ENCODE peak calls at places on chromosomes 3 and 15, in ten cellular contexts. Q is GM12892, C is C1 segment of cervical spinal cord, G is BJ, R is HEK293T, U is occipital lobe, F is neural progenitor cell, S is amniotic stem cell, O is PC-9, J is iris pigment epithelial cell. L is an unnamed sample.

GRCh38 chr15:71455107-71455506 is 339.8 kb downstream of the THSD4 start:
- DNase-seq in Q (no peak), C (no peak), G (no peak), R (peak), U (no peak), F (no peak), S (no peak), O (peak), J (peak), L (peak)

GRCh38 chr3:48426401-48426909 is 3.4 kb downstream of the PLXNB1 start:
- DNase-seq in Q (no peak), C (peak), G (no peak), R (no peak), U (peak), F (no peak), S (no peak), O (no peak), J (no peak), L (no peak)

GRCh38 chr3:50620846-50621245 is 3.9 kb downstream of the MAPKAPK3 start:
- DNase-seq in Q (no peak), C (no peak), G (no peak), R (no peak), U (no peak), F (no peak), S (no peak), O (peak), J (no peak), L (no peak)

GRCh38 chr3:141603473-141604035 is 116.7 kb downstream of the RASA2 start:
- DNase-seq in Q (no peak), C (no peak), G (no peak), R (no peak), U (no peak), F (no peak), S (no peak), O (no peak), J (no peak), L (no peak)

GRCh38 chr15:63019539-63020109 is 22.9 kb upstream of the TPM1 start:
- DNase-seq in Q (no peak), C (no peak), G (no peak), R (peak), U (no peak), F (peak), S (no peak), O (peak), J (peak), L (peak)

GRCh38 chr15:60079210-60079609 is 75.1 kb downstream of the FOXB1 start:
- DNase-seq in Q (no peak), C (no peak), G (no peak), R (peak), U (no peak), F (peak), S (no peak), O (no peak), J (peak), L (no peak)

GRCh38 chr15:97036301-97036700 is 705.8 kb downstream of the NR2F2 start:
- DNase-seq in Q (no peak), C (no peak), G (no peak), R (no peak), U (no peak), F (no peak), S (no peak), O (no peak), J (peak), L (no peak)

GRCh38 chr3:8561365-8561764 is 59.7 kb downstream of the LMCD1 start:
- DNase-seq in Q (no peak), C (no peak), G (no peak), R (no peak), U (no peak), F (no peak), S (no peak), O (no peak), J (peak), L (no peak)

GRCh38 chr3:47664519-47664918 is 85.9 kb upstream of the CSPG5 start:
- DNase-seq in Q (peak), C (no peak), G (no peak), R (peak), U (no peak), F (peak), S (no peak), O (no peak), J (peak), L (no peak)

GRCh38 chr3:73401058-73401457 is 223.7 kb downstream of the PDZRN3 start:
- DNase-seq in Q (no peak), C (no peak), G (peak), R (no peak), U (no peak), F (no peak), S (no peak), O (no peak), J (no peak), L (no peak)

GRCh38 chr15:39084683-39085530 is 496.0 kb upstream of the THBS1 start:
- DNase-seq in Q (no peak), C (no peak), G (peak), R (no peak), U (peak), F (no peak), S (no peak), O (no peak), J (peak), L (peak)

GRCh38 chr3:71510485-71510884 is 73.0 kb downstream of the FOXP1 start:
- DNase-seq in Q (no peak), C (no peak), G (no peak), R (peak), U (no peak), F (no peak), S (no peak), O (no peak), J (peak), L (peak)

GRCh38 chr3:55636300-55637195 is 149.4 kb upstream of the WNT5A start:
- DNase-seq in Q (no peak), C (no peak), G (no peak), R (no peak), U (no peak), F (no peak), S (no peak), O (peak), J (no peak), L (no peak)

GRCh38 chr3:186790261-186790981 is 7.0 kb downstream of the EIF4A2 start:
- DNase-seq in Q (no peak), C (no peak), G (no peak), R (no peak), U (no peak), F (no peak), S (no peak), O (peak), J (peak), L (peak)

GRCh38 chr15:31214864-31215489 is 111.7 kb upstream of the KLF13 start:
- DNase-seq in Q (no peak), C (peak), G (no peak), R (no peak), U (peak), F (no peak), S (no peak), O (no peak), J (peak), L (peak)

GRCh38 chr3:50251220-50251619 is 15.2 kb downstream of the GNAI2 start:
- DNase-seq in Q (no peak), C (no peak), G (no peak), R (no peak), U (no peak), F (no peak), S (peak), O (peak), J (peak), L (no peak)

GRCh38 chr15:69540622-69541021 is 88.0 kb downstream of the RPLP1 start:
- DNase-seq in Q (no peak), C (peak), G (no peak), R (no peak), U (no peak), F (no peak), S (no peak), O (no peak), J (no peak), L (no peak)

GRCh38 chr15:52559583-52559982 is 9.2 kb downstream of the ARPP19 start:
- DNase-seq in Q (no peak), C (no peak), G (no peak), R (no peak), U (peak), F (no peak), S (no peak), O (no peak), J (peak), L (peak)

GRCh38 chr15:81357178-81357686 is 16.8 kb downstream of the TMC3 start:
- DNase-seq in Q (no peak), C (no peak), G (no peak), R (peak), U (no peak), F (no peak), S (no peak), O (no peak), J (no peak), L (no peak)

GRCh38 chr15:101491739-101492640 is 2.5 kb upstream of the PCSK6 start:
- DNase-seq in Q (no peak), C (no peak), G (no peak), R (peak), U (no peak), F (peak), S (no peak), O (no peak), J (no peak), L (no peak)

GRCh38 chr3:141797167-141797773 is 34.1 kb downstream of the GRK7 start:
- DNase-seq in Q (no peak), C (peak), G (no peak), R (no peak), U (no peak), F (peak), S (no peak), O (no peak), J (peak), L (no peak)

GRCh38 chr3:9226326-9226725 is 23.1 kb downstream of the SRGAP3 start:
- DNase-seq in Q (no peak), C (no peak), G (no peak), R (no peak), U (no peak), F (no peak), S (no peak), O (peak), J (peak), L (peak)

GRCh38 chr15:100078511-100079220 is 263.1 kb downstream of the ADAMTS17 start:
- DNase-seq in Q (no peak), C (no peak), G (no peak), R (no peak), U (no peak), F (no peak), S (no peak), O (peak), J (no peak), L (no peak)

GRCh38 chr3:72678892-72679291 is 169.4 kb downstream of the SHQ1 start:
- DNase-seq in Q (no peak), C (no peak), G (no peak), R (no peak), U (no peak), F (no peak), S (no peak), O (no peak), J (no peak), L (no peak)

L was measured in adipocyte.